ENCODE peak calls at places on chromosomes 3 and 15, in nine cellular contexts. Q is H7; R is CD4-positive, alpha-beta T cell; B is dorsolateral prefrontal cortex; L is stromal cell of bone marrow; N is left colon; X is AG09309; H is SW480; W is activated T-cell treated with anti-CD3 and anti-CD28 coated beads for 48 hours. O is an unnamed sample.
A peak's percentile ranks its signal among the peaks of the same experiment; 100 is the strongest.

GRCh38 chr15:66703540-66703941 is 1.5 kb downstream of the SMAD6 start:
- DNase-seq in Q (no peak), R (no peak), B (no peak), L (no peak), N (peak; percentile 53), X (no peak), H (peak; percentile 28), W (no peak), O (no peak)

GRCh38 chr3:119098620-119099222 is 47.2 kb upstream of the TEX55 start:
- DNase-seq in Q (peak; percentile 28), R (no peak), B (no peak), L (peak; percentile 24), N (no peak), X (peak; percentile 11), H (peak; percentile 5), W (no peak), O (peak; percentile 8)

GRCh38 chr3:126512026-126512425 is 5.5 kb downstream of the UROC1 start:
- DNase-seq in Q (no peak), R (no peak), B (no peak), L (no peak), N (no peak), X (no peak), H (peak; percentile 82), W (no peak), O (no peak)

GRCh38 chr3:188298585-188298984 is 144.6 kb downstream of the LPP start:
- DNase-seq in Q (no peak), R (no peak), B (no peak), L (no peak), N (no peak), X (no peak), H (no peak), W (no peak), O (no peak)

GRCh38 chr15:42092666-42093445 is 1.5 kb downstream of the PLA2G4D start:
- DNase-seq in Q (peak; percentile 39), R (no peak), B (no peak), L (no peak), N (no peak), X (no peak), H (no peak), W (no peak), O (no peak)

GRCh38 chr15:82647045-82647834 is at the start of gene CPEB1:
- DNase-seq in Q (peak; percentile 86), R (peak; percentile 15), B (peak; percentile 74), L (peak; percentile 28), N (peak; percentile 37), X (no peak), H (no peak), W (peak; percentile 27), O (no peak)

GRCh38 chr3:140343211-140343610 is 334.7 kb upstream of the TRIM42 start:
- DNase-seq in Q (no peak), R (no peak), B (no peak), L (no peak), N (no peak), X (no peak), H (no peak), W (no peak), O (no peak)

GRCh38 chr3:69212411-69213160 is 90.2 kb upstream of the LMOD3 start:
- DNase-seq in Q (no peak), R (no peak), B (no peak), L (peak; percentile 36), N (no peak), X (peak; percentile 27), H (peak; percentile 12), W (no peak), O (peak; percentile 11)

GRCh38 chr3:185807455-185808068 is 17.3 kb downstream of the IGF2BP2 start:
- DNase-seq in Q (peak; percentile 35), R (no peak), B (no peak), L (peak; percentile 79), N (no peak), X (no peak), H (peak; percentile 79), W (no peak), O (peak; percentile 61)